ENCODE peak calls at places on chromosomes 11 and 22, in eight cellular contexts. P is ovary, Y is A549, S is stomach, W is HepG2, R is sigmoid colon, H is tibial nerve, N is H1. M is an unnamed sample.
A peak's percentile ranks its signal among the peaks of the same experiment; 100 is the strongest.

GRCh38 chr11:35548925-35549561 is 23.6 kb upstream of the PAMR1 start:
- DNase-seq in H (no peak), S (no peak), R (no peak), N (no peak), Y (no peak), P (no peak), W (no peak), M (no peak)

GRCh38 chr22:44018594-44018993 is 5.5 kb upstream of the PARVB start:
- DNase-seq in W (no peak), R (no peak), P (no peak), S (no peak), Y (no peak), N (no peak), H (no peak), M (no peak)

GRCh38 chr11:111526501-111526900 is 11.9 kb downstream of the HOATZ start:
- DNase-seq in N (no peak), W (no peak), Y (peak; percentile 29), S (no peak), R (no peak), P (no peak), H (no peak), M (no peak)

GRCh38 chr22:19849800-19850481 is 4.7 kb downstream of the GNB1L start:
- DNase-seq in W (no peak), N (no peak), S (peak; percentile 76), P (no peak), Y (no peak), R (peak; percentile 50), H (no peak), M (no peak)

GRCh38 chr22:41976961-41977566 is 7.8 kb downstream of the SEPTIN3 start:
- DNase-seq in W (no peak), H (no peak), Y (no peak), P (no peak), R (no peak), N (no peak), S (no peak), M (no peak)

GRCh38 chr11:69637956-69638871 is 2.7 kb upstream of the CCND1 start:
- DNase-seq in R (peak; percentile 64), N (no peak), S (peak; percentile 77), W (no peak), Y (peak; percentile 48), P (no peak), H (no peak), M (peak; percentile 66)

GRCh38 chr22:49768961-49769690 is 58.5 kb downstream of the BRD1 start:
- DNase-seq in P (peak; percentile 60), W (no peak), Y (no peak), H (no peak), N (no peak), R (peak; percentile 70), S (no peak), M (peak; percentile 7)

GRCh38 chr11:78151804-78152203 is 12.4 kb upstream of the ALG8 start:
- DNase-seq in H (no peak), Y (no peak), P (no peak), R (no peak), S (no peak), W (no peak), N (no peak), M (no peak)

GRCh38 chr11:35594680-35595079 is 23.6 kb upstream of the FJX1 start:
- DNase-seq in N (no peak), S (no peak), R (no peak), Y (no peak), P (no peak), H (no peak), W (no peak), M (no peak)

GRCh38 chr11:44885919-44886318 is 64.8 kb downstream of the TP53I11 start:
- DNase-seq in W (no peak), Y (no peak), N (no peak), P (no peak), H (no peak), S (no peak), R (no peak), M (no peak)

GRCh38 chr11:120708511-120709183 is 197.1 kb downstream of the GRIK4 start:
- DNase-seq in S (no peak), H (no peak), N (no peak), Y (no peak), P (no peak), R (no peak), W (no peak), M (no peak)

GRCh38 chr22:30878516-30879365 is 89.8 kb downstream of the MORC2 start:
- DNase-seq in P (no peak), H (no peak), Y (no peak), S (no peak), N (no peak), W (peak; percentile 28), R (no peak), M (no peak)

GRCh38 chr11:122145715-122146274 is 29.8 kb upstream of the BLID start:
- DNase-seq in S (no peak), H (no peak), Y (no peak), R (no peak), N (no peak), W (no peak), P (no peak), M (no peak)

GRCh38 chr11:104214517-104214916 is 50.6 kb upstream of the PDGFD start:
- DNase-seq in R (no peak), N (no peak), H (no peak), S (no peak), Y (no peak), P (no peak), W (no peak), M (no peak)

GRCh38 chr22:45720875-45721378 is 49.3 kb downstream of the ATXN10 start:
- DNase-seq in W (no peak), R (no peak), H (no peak), Y (no peak), S (no peak), P (no peak), N (no peak), M (no peak)

GRCh38 chr11:64163951-64164350 is 2.0 kb downstream of the MACROD1 start:
- DNase-seq in W (no peak), H (no peak), S (no peak), Y (no peak), N (no peak), R (no peak), P (no peak), M (no peak)

GRCh38 chr22:25353516-25354445 is 134.3 kb downstream of the CRYBB2 start:
- DNase-seq in W (no peak), H (no peak), N (no peak), S (no peak), R (peak; percentile 40), P (no peak), Y (no peak), M (no peak)

GRCh38 chr11:71551711-71552110 is 3.5 kb downstream of the KRTAP5-9 start:
- DNase-seq in W (no peak), S (no peak), P (no peak), Y (no peak), R (no peak), H (no peak), N (no peak), M (no peak)

GRCh38 chr11:67158241-67158640 is 39.2 kb downstream of the KDM2A start:
- DNase-seq in P (no peak), H (no peak), W (no peak), S (no peak), Y (no peak), R (no peak), N (no peak), M (no peak)

GRCh38 chr11:107702723-107703122 is 9.1 kb downstream of the SLN start:
- DNase-seq in Y (no peak), R (no peak), W (no peak), H (no peak), N (no peak), P (no peak), S (no peak), M (no peak)

GRCh38 chr11:26847459-26847858 is 125.6 kb upstream of the SLC5A12 start:
- DNase-seq in W (no peak), Y (no peak), R (peak; percentile 70), P (no peak), H (no peak), S (no peak), N (no peak), M (no peak)

GRCh38 chr11:112058103-112058502 is 15.7 kb downstream of the PIH1D2 start:
- DNase-seq in W (no peak), Y (no peak), H (no peak), R (no peak), P (no peak), S (no peak), N (no peak), M (no peak)

GRCh38 chr11:118522571-118523072 is 4.7 kb upstream of the TTC36 start:
- DNase-seq in W (peak; percentile 35), S (no peak), Y (no peak), N (no peak), R (no peak), P (no peak), H (no peak), M (no peak)

GRCh38 chr11:2406476-2406875 is 5.9 kb downstream of the TSSC4 start:
- DNase-seq in N (no peak), P (no peak), H (no peak), S (no peak), W (no peak), R (no peak), Y (no peak), M (no peak)
- TF ChIP-seq EP300 in N (no peak), P (no peak), H (no peak), S (no peak), W (no peak), R (no peak), Y (no peak), M (no peak)

DNA sequence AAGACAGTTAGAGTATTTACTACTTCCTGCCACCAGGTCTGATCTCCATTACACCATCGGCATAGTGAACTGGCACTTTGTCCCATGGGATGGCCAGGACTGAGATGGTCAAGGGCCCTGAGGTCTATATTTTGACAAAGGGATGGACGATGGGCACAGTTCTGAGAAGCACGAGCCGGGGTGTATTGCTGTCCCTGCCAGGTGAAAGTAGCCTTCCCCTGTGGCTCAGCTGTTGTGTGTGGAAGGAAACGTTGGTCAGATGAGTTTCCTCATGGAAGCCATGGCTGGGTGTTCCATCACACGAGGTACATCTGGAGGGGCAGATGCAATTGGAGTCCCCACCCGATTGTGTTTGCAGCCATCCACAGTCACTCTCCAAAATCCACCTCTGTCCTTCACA is 27.9 kb upstream of the BRSK2 start:
- DNase-seq in R (no peak), W (no peak), H (no peak), N (no peak), S (no peak), Y (no peak), P (no peak), M (no peak)
- H3K9me3 ChIP-seq in R (peaks cover 5% of the 10 kb centered on the region), W (peaks cover 9% of the 10 kb centered on the region), H (no peaks in the 10 kb centered on the region), N (peaks cover 40% of the 10 kb centered on the region), S (no peaks in the 10 kb centered on the region), Y (peaks cover 14% of the 10 kb centered on the region), P (no peaks in the 10 kb centered on the region), M (no peaks in the 10 kb centered on the region)

GRCh38 chr11:7548659-7549283 is 35.0 kb downstream of the PPFIBP2 start:
- DNase-seq in W (peak; percentile 25), S (peak; percentile 64), P (no peak), H (no peak), N (peak; percentile 62), Y (no peak), R (no peak), M (peak; percentile 66)
- TF ChIP-seq CTCF in W (peak; percentile 83), S (no peak), P (no peak), H (no peak), N (peak; percentile 94), Y (peak; percentile 22), R (no peak), M (peak; percentile 52)

DNA sequence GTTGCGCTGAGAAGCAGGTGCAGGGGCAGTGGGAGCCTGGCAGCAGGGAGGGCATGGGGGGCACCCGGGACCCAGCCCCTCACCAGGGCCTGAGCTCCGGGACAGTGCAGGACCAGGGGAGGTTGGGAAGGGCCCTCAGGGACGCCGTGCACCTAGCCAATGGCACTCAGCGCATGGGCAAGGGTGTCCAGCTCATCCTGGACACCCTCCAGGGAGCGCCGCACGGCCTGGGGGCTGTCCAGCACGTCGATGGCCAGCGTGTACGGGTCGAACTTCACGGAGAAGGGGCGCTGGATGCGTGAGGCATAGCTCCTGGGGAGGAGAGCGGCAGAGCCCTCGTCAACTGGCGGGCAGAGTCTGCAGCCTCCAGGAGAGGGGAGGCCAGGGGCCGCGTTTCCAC is 3.1 kb upstream of the INS start:
- DNase-seq in Y (no peak), W (no peak), N (no peak), P (no peak), S (no peak), R (no peak), H (no peak), M (no peak)
- TF ChIP-seq EP300 in Y (no peak), W (no peak), N (no peak), P (no peak), S (no peak), R (no peak), H (no peak), M (no peak)

M was measured in transverse colon.